ENCODE peak calls at places on chromosomes 4 and X, in five cellular contexts. J, T, E, H and K are unnamed samples.

GRCh38 chrX:49844622-49845021 is 15.5 kb downstream of the PAGE4 start:
- DNase-seq in J (no peak), T (no peak), E (no peak), H (no peak), K (no peak)

GRCh38 chrX:39331062-39331704 is 529.9 kb downstream of the MID1IP1 start:
- DNase-seq in J (no peak), T (no peak), E (no peak), H (no peak), K (no peak)

GRCh38 chr4:37666625-37667071 is 19.5 kb downstream of the RELL1 start:
- DNase-seq in J (peak; percentile 96), T (peak; percentile 96), E (no peak), H (peak; percentile 77), K (no peak)

GRCh38 chr4:112284166-112284565 is 1.5 kb downstream of the TIFA start:
- DNase-seq in J (no peak), T (peak; percentile 33), E (no peak), H (no peak), K (no peak)

GRCh38 chr4:16759781-16760459 is 138.5 kb downstream of the LDB2 start:
- DNase-seq in J (no peak), T (no peak), E (no peak), H (no peak), K (no peak)

GRCh38 chr4:34148322-34148908 is 2095.9 kb downstream of the ARAP2 start:
- DNase-seq in J (no peak), T (no peak), E (no peak), H (no peak), K (no peak)

GRCh38 chr4:140038031-140038533 is 115.9 kb downstream of the MAML3 start:
- DNase-seq in J (no peak), T (no peak), E (no peak), H (no peak), K (no peak)

GRCh38 chr4:21790437-21791029 is 158.0 kb downstream of the KCNIP4 start:
- DNase-seq in J (peak; percentile 16), T (peak; percentile 51), E (no peak), H (no peak), K (no peak)

GRCh38 chrX:31423575-31424284 is 351.9 kb upstream of the FTHL17 start:
- DNase-seq in J (no peak), T (peak; percentile 44), E (no peak), H (peak; percentile 35), K (no peak)

GRCh38 chr4:54967289-54967688 is 158.1 kb downstream of the KDR start:
- DNase-seq in J (no peak), T (no peak), E (no peak), H (no peak), K (no peak)
- TF ChIP-seq POLR2AphosphoS5 in J (no peak), T (no peak), E (no peak), H (no peak), K (peak; percentile 15)

GRCh38 chrX:19849433-19850190 is 37.8 kb downstream of the SH3KBP1 start:
- DNase-seq in J (no peak), T (peak; percentile 35), E (no peak), H (no peak), K (no peak)
- H3K27ac ChIP-seq in J (no peak overlapping the region), T (no peak overlapping the region), E (no peak overlapping the region), H (no peak overlapping the region), K (no peak overlapping the region)

GRCh38 chrX:135595543-135595942 is 75.1 kb downstream of the INTS6L start:
- DNase-seq in J (no peak), T (no peak), E (no peak), H (no peak), K (no peak)

GRCh38 chrX:135596495-135596894 is 76.0 kb downstream of the INTS6L start:
- DNase-seq in J (peak; percentile 38), T (peak; percentile 1), E (no peak), H (peak; percentile 40), K (no peak)

GRCh38 chrX:135591871-135592270 is 71.4 kb downstream of the INTS6L start:
- DNase-seq in J (no peak), T (no peak), E (no peak), H (no peak), K (no peak)
- TF ChIP-seq POLR2A in J (no peak), T (no peak), E (no peak), H (no peak), K (no peak)

DNA sequence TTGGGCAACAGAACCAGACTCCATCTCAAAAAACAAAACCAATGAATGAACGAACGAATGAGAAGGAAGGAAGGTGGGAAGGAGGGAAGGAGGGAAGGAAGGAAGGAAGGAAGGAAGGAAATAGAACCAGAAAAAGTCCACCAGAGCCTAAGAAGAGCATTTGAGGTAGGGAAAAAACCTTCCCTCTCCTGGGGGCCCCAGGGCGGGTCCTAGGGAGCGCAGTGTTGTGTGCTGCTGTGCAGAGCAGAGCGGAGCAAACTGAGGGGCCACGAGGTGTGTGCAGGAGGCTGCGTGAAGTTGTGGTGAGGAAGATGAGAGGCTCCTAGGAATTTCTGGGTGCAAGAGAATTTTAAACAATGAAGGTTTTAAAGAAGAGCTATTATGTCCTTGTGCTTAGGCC is 16.0 kb upstream of the NSUN7 start:
- DNase-seq in J (no peak), T (no peak), E (no peak), H (no peak), K (no peak)
- TF ChIP-seq POLR2AphosphoS5 in J (no peak), T (no peak), E (no peak), H (no peak), K (no peak)